ENCODE peak calls at places on chromosome 21, in six cellular contexts. M is colonic mucosa, F is tibial artery, P is RWPE2, I is IMR-90, D is pancreas. H is an unnamed sample.

GRCh38 chr21:43644609-43645008 is 14.7 kb downstream of the HSF2BP start:
- DNase-seq in M (no peak), F (peak; percentile 74), P (no peak), I (peak; percentile 67), D (no peak), H (no peak)

GRCh38 chr21:16773206-16773605 is 739.6 kb upstream of the CXADR start:
- DNase-seq in M (no peak), F (no peak), P (no peak), I (peak; percentile 57), D (no peak), H (no peak)

GRCh38 chr21:17732306-17732705 is 86.8 kb downstream of the C21orf91 start:
- DNase-seq in M (no peak), F (no peak), P (no peak), I (peak; percentile 5), D (no peak), H (no peak)

GRCh38 chr21:31018232-31018631 is 20.0 kb downstream of the KRTAP19-8 start:
- DNase-seq in M (no peak), F (no peak), P (no peak), I (no peak), D (no peak), H (no peak)

GRCh38 chr21:22758478-22758877 is 1760.3 kb downstream of the NCAM2 start:
- DNase-seq in M (no peak), F (no peak), P (no peak), I (no peak), D (no peak), H (no peak)

GRCh38 chr21:16912075-16912474 is 600.8 kb upstream of the CXADR start:
- DNase-seq in M (no peak), F (no peak), P (no peak), I (peak; percentile 22), D (no peak), H (no peak)

GRCh38 chr21:26840912-26841311 is 4.3 kb downstream of the ADAMTS1 start:
- DNase-seq in M (no peak), F (peak; percentile 89), P (no peak), I (peak; percentile 76), D (no peak), H (no peak)

GRCh38 chr21:43370091-43370658 is 56.8 kb downstream of the SIK1 start:
- DNase-seq in M (no peak), F (no peak), P (no peak), I (peak; percentile 17), D (peak; percentile 45), H (no peak)

GRCh38 chr21:27572681-27573080 is 605.8 kb upstream of the ADAMTS5 start:
- DNase-seq in M (no peak), F (no peak), P (no peak), I (peak; percentile 90), D (no peak), H (no peak)

GRCh38 chr21:34889537-34890257 is 159.4 kb downstream of the RUNX1 start:
- DNase-seq in M (peak; percentile 82), F (peak; percentile 83), P (peak; percentile 82), I (peak; percentile 77), D (peak; percentile 91), H (peak; percentile 73)

GRCh38 chr21:20996421-20997307 is 1.5 kb upstream of the NCAM2 start:
- DNase-seq in M (no peak), F (no peak), P (no peak), I (peak; percentile 16), D (no peak), H (no peak)

GRCh38 chr21:42941696-42942085 is 16.3 kb upstream of the ERVH48-1 start:
- DNase-seq in M (no peak), F (no peak), P (no peak), I (no peak), D (no peak), H (no peak)

DNA sequence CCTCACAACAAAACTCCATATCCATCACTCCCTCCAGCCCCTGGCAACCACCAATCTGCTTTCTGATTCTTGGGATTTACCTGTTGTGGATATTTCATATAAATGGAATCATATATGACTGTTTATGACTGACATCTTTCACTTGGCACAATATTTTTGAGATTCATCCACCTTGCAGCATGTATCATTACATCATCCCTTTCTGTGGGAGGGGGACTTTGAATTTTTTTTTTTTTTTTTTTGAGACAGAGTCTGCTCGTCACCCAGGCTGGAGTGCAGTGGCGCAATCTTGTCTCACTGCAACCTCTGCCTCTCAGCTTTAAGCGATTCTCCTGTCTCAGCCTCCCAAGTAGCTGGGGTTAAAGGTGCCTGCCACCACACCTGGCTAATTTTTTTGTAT is 128.2 kb downstream of the ITSN1 start:
- DNase-seq in M (no peak), F (no peak), P (no peak), I (no peak), D (no peak), H (no peak)
- H3K4me1 ChIP-seq in M (no peaks in the 10 kb centered on the region), F (no peaks in the 10 kb centered on the region), P (no peaks in the 10 kb centered on the region), I (no peaks in the 10 kb centered on the region), D (no peaks in the 10 kb centered on the region), H (no peaks in the 10 kb centered on the region)

GRCh38 chr21:36165356-36165755 is 8.7 kb downstream of the DOP1B start:
- DNase-seq in M (no peak), F (no peak), P (no peak), I (no peak), D (no peak), H (no peak)

GRCh38 chr21:36164427-36164784 is 7.8 kb downstream of the DOP1B start:
- DNase-seq in M (peak; percentile 73), F (no peak), P (no peak), I (no peak), D (no peak), H (no peak)

GRCh38 chr21:36162631-36163030 is 6.0 kb downstream of the DOP1B start:
- DNase-seq in M (no peak), F (no peak), P (no peak), I (no peak), D (no peak), H (no peak)

GRCh38 chr21:36166705-36167104 is 10.1 kb downstream of the DOP1B start:
- DNase-seq in M (peak; percentile 61), F (no peak), P (no peak), I (no peak), D (no peak), H (no peak)

DNA sequence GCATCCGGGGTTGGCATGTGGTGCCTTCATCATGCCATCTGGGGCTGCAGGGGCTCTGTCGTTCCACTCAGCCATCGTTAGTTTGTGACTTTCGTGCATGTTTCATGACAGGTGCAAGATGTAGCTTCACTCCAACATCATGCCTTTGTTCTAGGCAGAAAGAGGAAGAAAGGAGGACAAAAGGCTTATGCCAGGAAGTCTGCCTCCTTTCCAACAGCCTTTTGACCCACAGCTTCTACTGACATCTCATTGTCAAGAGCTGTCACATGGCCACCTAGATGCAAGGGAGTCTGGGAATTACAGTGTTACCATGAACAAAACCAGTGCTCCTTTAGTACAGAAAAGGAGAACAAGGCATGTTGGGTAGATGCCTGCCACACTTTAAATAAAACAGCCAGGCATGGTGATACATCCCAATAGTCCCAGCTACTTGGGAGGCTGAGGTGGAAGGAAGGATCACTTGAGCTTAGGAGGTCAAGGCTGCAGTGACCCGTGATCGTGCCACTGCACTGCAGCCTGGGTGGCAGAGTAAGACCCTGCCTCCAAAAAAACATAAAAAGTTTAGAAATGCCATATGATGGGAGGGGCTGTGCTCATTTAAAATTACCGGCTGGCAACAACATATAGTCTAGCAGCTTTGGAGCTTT is 7.3 kb downstream of the DOP1B start:
- DNase-seq in M (peak; percentile 38), F (no peak), P (no peak), I (no peak), D (no peak), H (no peak)
- H3K27ac ChIP-seq in M (peak overlapping the region; percentile 60), F (no peak overlapping the region), P (no peak overlapping the region), I (no peak overlapping the region), D (no peak overlapping the region), H (no peak overlapping the region)

DNA sequence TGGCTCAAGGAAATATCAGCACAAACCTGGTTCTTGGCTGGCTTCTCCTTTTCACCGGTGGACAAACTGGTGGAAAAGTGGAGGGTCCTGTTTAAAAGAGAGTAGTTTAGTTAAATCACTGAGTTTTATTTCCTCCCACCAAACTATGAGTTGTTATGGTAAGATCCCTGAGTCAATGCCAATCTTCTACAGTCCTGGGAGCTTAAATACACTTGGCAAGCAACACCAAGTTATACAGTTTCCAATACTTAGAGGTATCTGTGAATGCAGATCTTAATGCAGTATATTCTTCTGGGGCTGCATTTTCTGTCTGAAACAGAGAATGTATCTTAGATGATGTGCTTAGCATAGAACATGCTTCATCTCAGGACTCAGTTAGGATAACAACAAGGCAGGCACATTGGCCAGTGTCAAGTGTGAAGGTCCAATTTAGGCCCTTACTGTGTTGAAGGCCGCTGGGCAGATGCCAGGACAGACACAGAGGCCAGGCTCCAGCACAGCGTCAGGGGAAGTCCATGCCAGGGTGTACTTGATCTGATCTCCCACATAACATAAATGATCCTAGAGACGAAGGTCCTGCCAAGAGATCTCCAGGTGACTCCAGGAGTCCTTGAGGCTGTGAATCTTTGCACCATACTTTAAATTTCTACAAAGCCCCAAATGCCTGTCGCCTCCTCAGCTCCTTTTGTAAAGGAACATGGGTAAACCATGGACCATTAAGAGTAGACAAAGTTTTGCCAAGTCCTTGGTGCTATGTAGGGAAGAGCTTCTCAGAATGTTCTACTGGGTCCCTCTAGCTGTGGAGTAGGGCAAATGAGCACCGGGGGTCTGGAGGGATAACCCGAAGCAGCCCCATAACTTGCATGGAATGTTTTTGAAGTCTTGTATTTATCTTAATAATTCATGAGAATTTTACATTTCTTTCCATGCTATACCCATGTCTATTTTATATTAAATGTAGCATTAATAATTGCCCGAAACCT is 76.8 kb downstream of the KCNJ15 start:
- DNase-seq in M (no peak), F (peak; percentile 60), P (no peak), I (no peak), D (no peak), H (no peak)
- TF ChIP-seq CTCF in M (no peak), F (no peak), P (peak; percentile 15), I (peak; percentile 42), D (no peak), H (no peak)

GRCh38 chr21:41680444-41681335 is 86.2 kb downstream of the RIPK4 start:
- DNase-seq in M (no peak), F (peak; percentile 57), P (no peak), I (no peak), D (no peak), H (no peak)

GRCh38 chr21:41681336-41681801 is 85.5 kb downstream of the RIPK4 start:
- DNase-seq in M (no peak), F (peak; percentile 60), P (no peak), I (no peak), D (no peak), H (no peak)

GRCh38 chr21:41682719-41683179 is 84.1 kb downstream of the RIPK4 start:
- DNase-seq in M (no peak), F (peak; percentile 54), P (no peak), I (no peak), D (no peak), H (no peak)

GRCh38 chr21:41683815-41684214 is 83.0 kb downstream of the RIPK4 start:
- DNase-seq in M (no peak), F (no peak), P (no peak), I (no peak), D (peak; percentile 63), H (no peak)

GRCh38 chr21:41681939-41682718 is 84.7 kb downstream of the RIPK4 start:
- DNase-seq in M (no peak), F (peak; percentile 39), P (no peak), I (no peak), D (no peak), H (no peak)
- H3K4me1 ChIP-seq in M (no peaks in the 10 kb centered on the region), F (peaks cover 54% of the 10 kb centered on the region), P (peaks cover 60% of the 10 kb centered on the region), I (peaks cover 8% of the 10 kb centered on the region), D (peaks cover 48% of the 10 kb centered on the region), H (peaks cover 6% of the 10 kb centered on the region)

H was measured in testis.